ENCODE peak calls at places on chromosomes 12 and 14, in six cellular contexts. One of them, this sample, is unnamed.

GRCh38 chr14:51304428-51304827 is 64.4 kb downstream of the TMX1 start:
- DNase-seq in psoas muscle: no peak
- DNase-seq in A549: peak; percentile 14
- DNase-seq in endothelial cell of umbilical vein: no peak
- DNase-seq in Calu3: no peak
- DNase-seq in epithelial cell of esophagus: peak; percentile 67
- DNase-seq in this sample: peak; percentile 41

GRCh38 chr12:70094467-70094866 is 148.8 kb upstream of the CNOT2 start:
- DNase-seq in psoas muscle: no peak
- DNase-seq in A549: no peak
- DNase-seq in endothelial cell of umbilical vein: no peak
- DNase-seq in Calu3: no peak
- DNase-seq in epithelial cell of esophagus: no peak
- DNase-seq in this sample: no peak

GRCh38 chr12:88934163-88934747 is 354.0 kb upstream of the KITLG start:
- DNase-seq in psoas muscle: no peak
- DNase-seq in A549: no peak
- DNase-seq in endothelial cell of umbilical vein: peak; percentile 39
- DNase-seq in Calu3: peak; percentile 16
- DNase-seq in epithelial cell of esophagus: peak; percentile 90
- DNase-seq in this sample: peak; percentile 24

GRCh38 chr12:8065991-8066594 is at the start of gene C3AR1:
- DNase-seq in psoas muscle: no peak
- DNase-seq in A549: no peak
- DNase-seq in endothelial cell of umbilical vein: peak; percentile 83
- DNase-seq in Calu3: no peak
- DNase-seq in epithelial cell of esophagus: peak; percentile 58
- DNase-seq in this sample: peak; percentile 72

GRCh38 chr12:114399664-114400211 is 6.2 kb downstream of the TBX5 start:
- DNase-seq in psoas muscle: no peak
- DNase-seq in A549: peak; percentile 22
- DNase-seq in endothelial cell of umbilical vein: no peak
- DNase-seq in Calu3: no peak
- DNase-seq in epithelial cell of esophagus: no peak
- DNase-seq in this sample: no peak

GRCh38 chr12:51126297-51126696 is 42.9 kb upstream of the CSRNP2 start:
- DNase-seq in psoas muscle: no peak
- DNase-seq in A549: no peak
- DNase-seq in endothelial cell of umbilical vein: no peak
- DNase-seq in Calu3: no peak
- DNase-seq in epithelial cell of esophagus: no peak
- DNase-seq in this sample: no peak

GRCh38 chr14:68268197-68268596 is 448.6 kb downstream of the RAD51B start:
- DNase-seq in psoas muscle: no peak
- DNase-seq in A549: no peak
- DNase-seq in endothelial cell of umbilical vein: no peak
- DNase-seq in Calu3: no peak
- DNase-seq in epithelial cell of esophagus: no peak
- DNase-seq in this sample: no peak

GRCh38 chr14:59530349-59530748 is 46.0 kb downstream of the JKAMP start:
- DNase-seq in psoas muscle: no peak
- DNase-seq in A549: no peak
- DNase-seq in endothelial cell of umbilical vein: no peak
- DNase-seq in Calu3: no peak
- DNase-seq in epithelial cell of esophagus: no peak
- DNase-seq in this sample: no peak

GRCh38 chr14:56733396-56733795 is 76.9 kb downstream of the OTX2 start:
- DNase-seq in psoas muscle: no peak
- DNase-seq in A549: no peak
- DNase-seq in endothelial cell of umbilical vein: no peak
- DNase-seq in Calu3: no peak
- DNase-seq in epithelial cell of esophagus: no peak
- DNase-seq in this sample: no peak

GRCh38 chr12:93029091-93029490 is 100.0 kb upstream of the EEA1 start:
- DNase-seq in psoas muscle: no peak
- DNase-seq in A549: no peak
- DNase-seq in endothelial cell of umbilical vein: no peak
- DNase-seq in Calu3: no peak
- DNase-seq in epithelial cell of esophagus: no peak
- DNase-seq in this sample: no peak

GRCh38 chr14:84535491-84535890 is 994.5 kb upstream of the FLRT2 start:
- DNase-seq in psoas muscle: no peak
- DNase-seq in A549: no peak
- DNase-seq in endothelial cell of umbilical vein: no peak
- DNase-seq in Calu3: no peak
- DNase-seq in epithelial cell of esophagus: no peak
- DNase-seq in this sample: peak; percentile 3

GRCh38 chr12:95736631-95737030 is 53.9 kb downstream of the NTN4 start:
- DNase-seq in psoas muscle: no peak
- DNase-seq in A549: no peak
- DNase-seq in endothelial cell of umbilical vein: no peak
- DNase-seq in Calu3: no peak
- DNase-seq in epithelial cell of esophagus: no peak
- DNase-seq in this sample: no peak

GRCh38 chr12:44314007-44314500 is 478.2 kb downstream of the TMEM117 start:
- DNase-seq in psoas muscle: no peak
- DNase-seq in A549: no peak
- DNase-seq in endothelial cell of umbilical vein: no peak
- DNase-seq in Calu3: no peak
- DNase-seq in epithelial cell of esophagus: no peak
- DNase-seq in this sample: no peak

GRCh38 chr12:71948390-71948789 is 9.7 kb downstream of the TPH2 start:
- DNase-seq in psoas muscle: no peak
- DNase-seq in A549: no peak
- DNase-seq in endothelial cell of umbilical vein: no peak
- DNase-seq in Calu3: no peak
- DNase-seq in epithelial cell of esophagus: no peak
- DNase-seq in this sample: no peak

GRCh38 chr12:25785164-25785563 is 173.3 kb upstream of the RASSF8 start:
- DNase-seq in psoas muscle: no peak
- DNase-seq in A549: no peak
- DNase-seq in endothelial cell of umbilical vein: peak; percentile 47
- DNase-seq in Calu3: no peak
- DNase-seq in epithelial cell of esophagus: peak; percentile 62
- DNase-seq in this sample: no peak

GRCh38 chr12:100779191-100779590 is 15.4 kb upstream of the ANO4 start:
- DNase-seq in psoas muscle: no peak
- DNase-seq in A549: no peak
- DNase-seq in endothelial cell of umbilical vein: no peak
- DNase-seq in Calu3: no peak
- DNase-seq in epithelial cell of esophagus: no peak
- DNase-seq in this sample: no peak

GRCh38 chr12:113476093-113476986 is 4.7 kb upstream of the LHX5 start:
- DNase-seq in psoas muscle: no peak
- DNase-seq in A549: no peak
- DNase-seq in endothelial cell of umbilical vein: no peak
- DNase-seq in Calu3: no peak
- DNase-seq in epithelial cell of esophagus: no peak
- DNase-seq in this sample: no peak

GRCh38 chr12:14841761-14842160 is 1.6 kb downstream of the ART4 start:
- DNase-seq in psoas muscle: peak; percentile 39
- DNase-seq in A549: peak; percentile 70
- DNase-seq in endothelial cell of umbilical vein: peak; percentile 93
- DNase-seq in Calu3: peak; percentile 41
- DNase-seq in epithelial cell of esophagus: peak; percentile 78
- DNase-seq in this sample: peak; percentile 83

GRCh38 chr14:50038398-50039119 is 77.8 kb downstream of the VCPKMT start:
- DNase-seq in psoas muscle: peak; percentile 39
- DNase-seq in A549: peak; percentile 64
- DNase-seq in endothelial cell of umbilical vein: no peak
- DNase-seq in Calu3: no peak
- DNase-seq in epithelial cell of esophagus: peak; percentile 99
- DNase-seq in this sample: peak; percentile 75

GRCh38 chr12:51246254-51246853 is 7.7 kb downstream of the DAZAP2 start:
- DNase-seq in psoas muscle: no peak
- DNase-seq in A549: no peak
- DNase-seq in endothelial cell of umbilical vein: peak; percentile 49
- DNase-seq in Calu3: no peak
- DNase-seq in epithelial cell of esophagus: no peak
- DNase-seq in this sample: peak; percentile 85

GRCh38 chr14:77390188-77390587 is 13.0 kb downstream of the SAMD15 start:
- DNase-seq in psoas muscle: no peak
- DNase-seq in A549: peak; percentile 39
- DNase-seq in endothelial cell of umbilical vein: no peak
- DNase-seq in Calu3: no peak
- DNase-seq in epithelial cell of esophagus: no peak
- DNase-seq in this sample: no peak

GRCh38 chr14:64736271-64737131 is 32.3 kb downstream of the PLEKHG3 start:
- DNase-seq in psoas muscle: no peak
- DNase-seq in A549: no peak
- DNase-seq in endothelial cell of umbilical vein: no peak
- DNase-seq in Calu3: no peak
- DNase-seq in epithelial cell of esophagus: peak; percentile 56
- DNase-seq in this sample: no peak
- TF ChIP-seq CTCF in psoas muscle: no peak
- TF ChIP-seq CTCF in A549: no peak
- TF ChIP-seq CTCF in endothelial cell of umbilical vein: no peak
- TF ChIP-seq CTCF in Calu3: no peak
- TF ChIP-seq CTCF in epithelial cell of esophagus: peak; percentile 6
- TF ChIP-seq CTCF in this sample: no peak

GRCh38 chr12:16421806-16422205 is 74.4 kb downstream of the MGST1 start:
- DNase-seq in psoas muscle: no peak
- DNase-seq in A549: no peak
- DNase-seq in endothelial cell of umbilical vein: no peak
- DNase-seq in Calu3: no peak
- DNase-seq in epithelial cell of esophagus: no peak
- DNase-seq in this sample: no peak

DNA sequence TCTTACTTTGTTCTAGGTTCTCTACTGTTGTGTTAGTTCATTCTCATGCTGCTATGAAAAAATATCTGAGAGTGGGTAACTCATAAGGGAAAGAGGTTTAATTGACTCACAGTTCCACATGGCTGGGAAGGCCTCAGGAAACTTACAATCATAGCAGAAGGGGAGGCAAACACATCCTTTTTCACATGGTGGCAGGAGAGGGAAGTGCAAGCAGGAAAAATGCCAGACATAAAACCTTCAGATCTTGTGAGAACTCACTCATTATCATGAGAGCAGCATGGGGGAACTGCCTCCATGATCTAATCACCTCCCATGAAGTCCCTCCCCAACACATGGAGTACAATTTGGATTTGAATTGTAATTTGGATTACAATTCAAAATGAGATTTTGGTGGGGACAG is 69.6 kb downstream of the MGST1 start:
- DNase-seq in psoas muscle: no peak
- DNase-seq in A549: no peak
- DNase-seq in endothelial cell of umbilical vein: no peak
- DNase-seq in Calu3: no peak
- DNase-seq in epithelial cell of esophagus: no peak
- DNase-seq in this sample: no peak
- TF ChIP-seq CTCF in psoas muscle: no peak
- TF ChIP-seq CTCF in A549: no peak
- TF ChIP-seq CTCF in endothelial cell of umbilical vein: no peak
- TF ChIP-seq CTCF in Calu3: no peak
- TF ChIP-seq CTCF in epithelial cell of esophagus: peak; percentile 17
- TF ChIP-seq CTCF in this sample: no peak

GRCh38 chr12:108827941-108828340 is 29.4 kb downstream of the SSH1 start:
- DNase-seq in psoas muscle: no peak
- DNase-seq in A549: no peak
- DNase-seq in endothelial cell of umbilical vein: peak; percentile 75
- DNase-seq in Calu3: no peak
- DNase-seq in epithelial cell of esophagus: no peak
- DNase-seq in this sample: no peak
- TF ChIP-seq CTCF in psoas muscle: no peak
- TF ChIP-seq CTCF in A549: no peak
- TF ChIP-seq CTCF in endothelial cell of umbilical vein: no peak
- TF ChIP-seq CTCF in Calu3: no peak
- TF ChIP-seq CTCF in epithelial cell of esophagus: no peak
- TF ChIP-seq CTCF in this sample: no peak

DNA sequence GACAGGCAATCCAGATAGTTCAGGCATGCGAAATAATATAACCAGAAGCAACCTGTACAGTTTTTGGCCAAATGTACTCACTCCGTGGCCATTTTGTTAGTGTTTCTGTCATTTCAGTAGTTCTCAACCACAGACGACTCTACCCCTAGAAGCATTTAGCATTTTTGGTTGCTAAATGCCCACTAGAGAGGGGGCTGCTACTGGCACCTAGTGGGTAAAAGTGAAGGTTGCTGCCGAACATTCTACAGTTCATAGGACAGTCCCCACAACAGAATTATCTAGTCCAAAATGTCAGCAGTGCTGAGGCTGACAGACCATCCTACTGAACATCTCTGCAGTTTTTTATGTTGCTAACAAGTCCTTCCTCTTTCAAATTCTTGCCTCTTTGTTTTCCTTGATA is 107.4 kb downstream of the TSHR start:
- DNase-seq in psoas muscle: no peak
- DNase-seq in A549: peak; percentile 20
- DNase-seq in endothelial cell of umbilical vein: no peak
- DNase-seq in Calu3: peak; percentile 12
- DNase-seq in epithelial cell of esophagus: peak; percentile 3
- DNase-seq in this sample: peak; percentile 0
- TF ChIP-seq CTCF in psoas muscle: no peak
- TF ChIP-seq CTCF in A549: peak; percentile 24
- TF ChIP-seq CTCF in endothelial cell of umbilical vein: no peak
- TF ChIP-seq CTCF in Calu3: peak; percentile 20
- TF ChIP-seq CTCF in epithelial cell of esophagus: peak; percentile 20
- TF ChIP-seq CTCF in this sample: peak; percentile 19

GRCh38 chr12:76555226-76555767 is 4.3 kb downstream of the OSBPL8 start:
- DNase-seq in psoas muscle: no peak
- DNase-seq in A549: no peak
- DNase-seq in endothelial cell of umbilical vein: no peak
- DNase-seq in Calu3: no peak
- DNase-seq in epithelial cell of esophagus: no peak
- DNase-seq in this sample: no peak
- TF ChIP-seq CTCF in psoas muscle: no peak
- TF ChIP-seq CTCF in A549: no peak
- TF ChIP-seq CTCF in endothelial cell of umbilical vein: no peak
- TF ChIP-seq CTCF in Calu3: no peak
- TF ChIP-seq CTCF in epithelial cell of esophagus: no peak
- TF ChIP-seq CTCF in this sample: peak; percentile 13

GRCh38 chr14:22112004-22112403 is 438.4 kb upstream of the OR4E1 start:
- DNase-seq in psoas muscle: no peak
- DNase-seq in A549: peak; percentile 8
- DNase-seq in endothelial cell of umbilical vein: peak; percentile 25
- DNase-seq in Calu3: peak; percentile 49
- DNase-seq in epithelial cell of esophagus: peak; percentile 20
- DNase-seq in this sample: no peak
- TF ChIP-seq CTCF in psoas muscle: peak; percentile 6
- TF ChIP-seq CTCF in A549: peak; percentile 32
- TF ChIP-seq CTCF in endothelial cell of umbilical vein: peak; percentile 64
- TF ChIP-seq CTCF in Calu3: peak; percentile 56
- TF ChIP-seq CTCF in epithelial cell of esophagus: peak; percentile 56
- TF ChIP-seq CTCF in this sample: peak; percentile 38

DNA sequence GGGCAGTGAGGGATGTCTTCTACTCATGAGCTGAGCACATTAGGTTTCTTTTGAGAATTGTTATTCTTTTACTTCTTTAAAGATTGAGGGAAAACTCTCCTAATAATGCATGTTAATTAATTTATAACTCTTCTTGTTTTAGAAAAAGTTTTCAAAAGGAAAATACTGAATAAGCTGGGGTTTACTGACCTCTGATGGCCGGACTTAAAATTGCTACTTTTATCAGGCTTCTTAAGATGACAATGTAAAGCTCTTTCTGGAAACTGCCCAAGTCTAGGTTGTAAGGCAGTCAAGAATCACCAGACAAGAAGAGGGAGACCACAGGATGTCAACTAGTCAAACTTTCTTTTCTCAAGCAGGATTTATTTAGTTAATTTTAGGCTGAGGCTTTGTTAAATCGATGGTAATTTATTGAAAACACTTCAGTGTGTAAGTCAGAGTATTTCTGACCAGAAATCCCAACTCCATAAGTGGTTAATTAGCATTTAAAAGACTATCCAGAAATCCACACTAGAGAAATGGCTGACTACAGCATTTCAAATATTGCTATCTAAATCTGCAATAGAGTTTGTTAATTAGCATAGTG is 82.1 kb downstream of the AVPR1A start:
- DNase-seq in psoas muscle: no peak
- DNase-seq in A549: peak; percentile 71
- DNase-seq in endothelial cell of umbilical vein: peak; percentile 80
- DNase-seq in Calu3: peak; percentile 30
- DNase-seq in epithelial cell of esophagus: peak; percentile 65
- DNase-seq in this sample: peak; percentile 76
- TF ChIP-seq CTCF in psoas muscle: peak; percentile 27
- TF ChIP-seq CTCF in A549: peak; percentile 84
- TF ChIP-seq CTCF in endothelial cell of umbilical vein: peak; percentile 29
- TF ChIP-seq CTCF in Calu3: peak; percentile 48
- TF ChIP-seq CTCF in epithelial cell of esophagus: peak; percentile 51
- TF ChIP-seq CTCF in this sample: peak; percentile 59

This sample was measured in fibroblast of pulmonary artery.